ENCODE peak calls at places on chromosomes 6 and 20, in four cellular contexts. T is upper lobe of right lung; B is tibial artery; P is naive thymus-derived CD4-positive, alpha-beta T cell. R is an unnamed sample. For H3K9me3 and H3K4me1, the result is how much of the 10 kb centered on the place peaks cover.

GRCh38 chr6:87071683-87072082 is 23.2 kb downstream of the CGA start:
- DNase-seq in T (no peak), B (no peak), P (no peak), R (no peak)

GRCh38 chr20:9903048-9903651 is 64.3 kb upstream of the PAK5 start:
- DNase-seq in T (no peak), B (no peak), P (no peak), R (peak)

GRCh38 chr6:167329014-167329413 is 4.1 kb downstream of the TTLL2 start:
- DNase-seq in T (no peak), B (no peak), P (no peak), R (no peak)

GRCh38 chr6:26175428-26176181 is 88.4 kb downstream of the HFE start:
- DNase-seq in T (no peak), B (no peak), P (peak), R (peak)

GRCh38 chr6:132919476-132919875 is 105.1 kb downstream of the RPS12 start:
- DNase-seq in T (peak), B (peak), P (no peak), R (no peak)

GRCh38 chr20:2102585-2103453 is 1.2 kb downstream of the STK35 start:
- DNase-seq in T (peak), B (peak), P (peak), R (peak)

GRCh38 chr6:90646936-90647335 is 60.1 kb upstream of the MAP3K7 start:
- DNase-seq in T (no peak), B (no peak), P (no peak), R (no peak)

GRCh38 chr6:2245954-2246863 is 804 bp upstream of the GMDS start:
- DNase-seq in T (peak), B (peak), P (peak), R (peak)

GRCh38 chr6:108876929-108877775 is 28.9 kb downstream of the ARMC2 start:
- DNase-seq in T (no peak), B (peak), P (no peak), R (no peak)

GRCh38 chr6:151300267-151300930 is 60.6 kb downstream of the AKAP12 start:
- DNase-seq in T (no peak), B (no peak), P (no peak), R (peak)

GRCh38 chr6:157271911-157272310 is 51.4 kb downstream of the TMEM242 start:
- DNase-seq in T (no peak), B (no peak), P (no peak), R (no peak)

GRCh38 chr6:35365599-35366596 is 23.5 kb downstream of the PPARD start:
- DNase-seq in T (no peak), B (no peak), P (no peak), R (no peak)

GRCh38 chr6:50840112-50840813 is 21.6 kb downstream of the TFAP2B start:
- DNase-seq in T (no peak), B (no peak), P (no peak), R (no peak)

GRCh38 chr6:54614499-54615195 is 231.9 kb upstream of the FAM83B start:
- DNase-seq in T (no peak), B (no peak), P (no peak), R (no peak)

GRCh38 chr6:18405477-18406293 is 18.5 kb downstream of the RNF144B start:
- DNase-seq in T (no peak), B (no peak), P (no peak), R (no peak)

GRCh38 chr6:26613717-26614683 is 17.2 kb downstream of the ABT1 start:
- DNase-seq in T (no peak), B (no peak), P (peak), R (no peak)

GRCh38 chr6:47097092-47097945 is 55.2 kb upstream of the ADGRF1 start:
- DNase-seq in T (peak), B (no peak), P (peak), R (peak)

GRCh38 chr20:58656825-58657224 is 5.7 kb downstream of the STX16 start:
- DNase-seq in T (no peak), B (no peak), P (no peak), R (no peak)

GRCh38 chr20:36102809-36103596 is 51.5 kb upstream of the EPB41L1 start:
- DNase-seq in T (no peak), B (no peak), P (no peak), R (no peak)

GRCh38 chr20:35739294-35740163 is 2.5 kb downstream of the RBM39 start:
- DNase-seq in T (no peak), B (no peak), P (peak), R (peak)

GRCh38 chr6:138307352-138307751 is 70.4 kb upstream of the SMIM28 start:
- DNase-seq in T (no peak), B (no peak), P (no peak), R (no peak)

GRCh38 chr6:7426447-7427169 is 37.0 kb downstream of the RIOK1 start:
- DNase-seq in T (no peak), B (no peak), P (peak), R (no peak)

GRCh38 chr20:38754924-38755323 is 6.7 kb downstream of the ACTR5 start:
- DNase-seq in T (no peak), B (no peak), P (no peak), R (no peak)

DNA sequence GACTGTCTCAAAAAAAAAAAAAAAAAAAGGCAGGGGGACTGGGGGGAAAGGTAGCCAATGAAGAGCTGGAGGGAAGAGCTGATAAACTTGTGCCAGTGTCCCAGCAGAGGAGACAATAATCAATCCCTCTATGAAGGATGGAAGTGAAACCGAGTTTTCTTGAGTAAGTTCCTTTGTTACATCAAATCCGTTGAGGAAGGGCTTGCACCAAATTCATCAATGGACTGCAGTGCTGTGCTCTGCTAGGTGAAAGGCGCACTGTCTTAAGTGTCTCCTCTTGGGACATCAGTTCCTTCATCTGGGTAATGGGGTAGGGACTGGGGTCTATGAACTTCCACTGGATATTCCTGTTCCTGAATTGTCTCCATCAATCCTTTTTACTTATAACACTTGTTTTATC is 3.1 kb upstream of the CRIP3 start:
- DNase-seq in T (no peak), B (no peak), P (no peak), R (no peak)
- H3K4me3 ChIP-seq in T (no peak), B (no peak), P (no peak), R (no peak)

DNA sequence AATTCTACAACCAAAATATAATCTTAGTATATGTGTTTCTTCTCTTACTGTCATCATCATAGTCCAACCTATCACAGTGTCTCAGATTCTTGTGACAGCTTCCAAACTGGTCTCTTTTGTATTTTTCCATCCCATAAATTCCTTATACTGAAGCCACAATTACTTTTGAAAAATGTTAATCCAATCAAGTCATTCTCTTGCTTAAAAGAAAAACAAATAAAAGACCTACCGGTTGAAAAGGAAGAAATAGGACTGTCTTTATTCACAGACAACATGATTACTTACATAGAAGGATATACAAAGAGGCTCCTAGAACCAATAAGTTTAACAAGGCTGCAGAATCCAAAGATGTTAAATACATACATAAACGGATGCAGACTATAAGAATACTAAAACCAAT is 339.9 kb downstream of the RNGTT start:
- DNase-seq in T (no peak), B (no peak), P (no peak), R (peak)
- H3K9me3 ChIP-seq in T (under half), B (under half), P (under half), R (under half)

GRCh38 chr6:44224978-44225330 is 1.6 kb downstream of the SLC29A1 start:
- DNase-seq in T (no peak), B (no peak), P (no peak), R (no peak)

GRCh38 chr6:44227138-44227770 is 3.9 kb downstream of the SLC29A1 start:
- DNase-seq in T (no peak), B (no peak), P (no peak), R (no peak)

GRCh38 chr6:44224154-44224977 is 971 bp downstream of the SLC29A1 start:
- DNase-seq in T (no peak), B (no peak), P (no peak), R (peak)

GRCh38 chr6:44226368-44227137 is 3.2 kb downstream of the SLC29A1 start:
- DNase-seq in T (no peak), B (no peak), P (no peak), R (no peak)

GRCh38 chr6:44225579-44226325 is 2.4 kb downstream of the SLC29A1 start:
- DNase-seq in T (no peak), B (no peak), P (no peak), R (no peak)
- H3K4me1 ChIP-seq in T (under half), B (half or more), P (under half), R (under half)

GRCh38 chr20:22586645-22587310 is 2.4 kb upstream of the FOXA2 start:
- DNase-seq in T (peak), B (no peak), P (no peak), R (no peak)
- H3K4me3 ChIP-seq in T (peak), B (no peak), P (no peak), R (no peak)

GRCh38 chr20:55937283-55937682 is 68.0 kb downstream of the CBLN4 start:
- DNase-seq in T (no peak), B (no peak), P (no peak), R (no peak)

GRCh38 chr20:55935448-55936221 is 69.7 kb downstream of the CBLN4 start:
- DNase-seq in T (no peak), B (no peak), P (no peak), R (no peak)
- H3K9me3 ChIP-seq in T (under half), B (under half), P (under half), R (under half)

DNA sequence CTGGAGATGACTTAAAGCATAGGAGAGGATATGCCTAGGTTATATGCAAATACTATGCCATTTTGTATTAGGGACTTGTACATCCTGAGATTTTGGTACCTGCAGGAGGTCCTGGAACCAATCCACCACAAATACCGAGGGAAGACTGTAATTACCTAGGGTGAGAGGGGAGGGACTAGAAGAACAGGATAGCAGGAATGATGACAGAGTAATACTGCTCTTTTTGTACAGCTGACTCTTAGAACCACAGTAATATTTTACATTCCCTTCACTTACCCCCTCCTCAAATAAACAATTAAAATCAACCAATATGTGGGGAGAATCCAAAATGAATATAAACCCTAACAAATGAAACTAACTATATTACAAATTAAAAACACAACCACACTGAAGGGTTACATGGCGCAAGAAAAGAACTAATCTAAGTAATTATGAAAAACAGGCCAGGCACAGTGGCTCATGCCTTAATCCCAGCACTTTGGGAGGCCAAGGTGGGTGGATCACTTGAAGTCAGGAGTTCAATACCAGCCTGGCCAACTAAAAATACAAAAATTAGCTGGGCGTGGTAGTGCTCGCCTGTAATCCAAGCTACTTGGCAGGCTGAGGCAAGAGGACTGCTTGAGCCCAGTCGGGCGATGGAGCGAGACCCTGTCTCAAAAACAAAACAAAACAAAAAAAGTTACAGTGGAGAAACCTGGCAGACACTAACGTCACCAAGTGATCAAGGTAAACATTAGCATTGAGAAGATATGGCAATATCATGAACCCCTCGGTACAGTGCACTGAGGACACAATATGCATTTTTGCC is 37.1 kb downstream of the MAP1LC3A start:
- DNase-seq in T (no peak), B (no peak), P (no peak), R (no peak)
- H3K4me1 ChIP-seq in T (under half), B (under half), P (under half), R (under half)

GRCh38 chr6:161393839-161394364 is 120.0 kb upstream of the AGPAT4 start:
- DNase-seq in T (no peak), B (no peak), P (peak), R (peak)
- H3K4me3 ChIP-seq in T (peak), B (no peak), P (no peak), R (no peak)

GRCh38 chr6:24642061-24642460 is 3.9 kb downstream of the KIAA0319 start:
- DNase-seq in T (no peak), B (no peak), P (no peak), R (no peak)

GRCh38 chr6:24644377-24644776 is 1.6 kb downstream of the KIAA0319 start:
- DNase-seq in T (no peak), B (no peak), P (no peak), R (no peak)

GRCh38 chr6:24646771-24647170 is 780 bp upstream of the KIAA0319 start:
- DNase-seq in T (no peak), B (no peak), P (no peak), R (no peak)

GRCh38 chr6:24640166-24640565 is 5.8 kb downstream of the KIAA0319 start:
- DNase-seq in T (no peak), B (no peak), P (no peak), R (no peak)

DNA sequence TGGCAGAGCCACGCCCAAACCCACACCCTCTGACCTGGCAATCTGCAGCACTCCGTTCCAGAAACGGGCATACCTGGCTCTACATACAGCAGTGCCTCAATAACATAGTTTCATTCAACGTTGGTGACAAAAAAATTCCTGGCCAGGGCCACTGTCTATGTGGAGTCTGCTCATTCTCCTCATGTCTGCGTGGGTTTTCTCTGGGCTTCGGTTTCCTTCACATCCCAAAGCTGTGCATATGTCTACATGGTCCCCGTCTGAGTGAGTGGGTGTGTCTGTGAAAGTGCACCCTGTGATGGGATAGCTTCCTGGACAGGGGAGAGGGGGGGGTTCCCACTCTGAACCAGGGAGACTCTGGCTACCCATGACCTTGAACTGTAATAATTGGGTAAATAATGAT is 2.1 kb downstream of the KIAA0319 start:
- DNase-seq in T (no peak), B (no peak), P (no peak), R (no peak)
- H3K9me3 ChIP-seq in T (under half), B (under half), P (under half), R (under half)